ENCODE peak calls at places on chromosomes 6 and 20, in five cellular contexts. O is left ventricle myocardium inferior; G is IMR-90; I is OCI-LY7; M is CD8-positive, alpha-beta T cell. R is an unnamed sample. For H3K9me3, the result is how much of the 10 kb centered on the place peaks cover.

GRCh38 chr6:53331678-53332077 is 17.1 kb downstream of the ELOVL5 start:
- DNase-seq in M (no peak), I (no peak), O (no peak), G (no peak), R (no peak)

GRCh38 chr6:34358389-34358906 is 34.0 kb downstream of the NUDT3 start:
- DNase-seq in G (peak), M (no peak), O (peak), I (no peak), R (no peak)

GRCh38 chr6:82612475-82612874 is 248.9 kb downstream of the TPBG start:
- DNase-seq in I (no peak), O (no peak), M (no peak), G (no peak), R (no peak)

GRCh38 chr6:124885171-124885570 is 77.1 kb upstream of the RNF217 start:
- DNase-seq in G (peak), M (no peak), I (no peak), O (no peak), R (no peak)

GRCh38 chr6:52304917-52305316 is 20.4 kb upstream of the MCM3 start:
- DNase-seq in G (peak), I (peak), O (no peak), M (no peak), R (no peak)

GRCh38 chr6:50922579-50923525 is 104.2 kb downstream of the TFAP2B start:
- DNase-seq in M (no peak), O (no peak), G (no peak), I (no peak), R (no peak)

GRCh38 chr6:29759457-29759856 is 36.2 kb downstream of the HLA-F start:
- DNase-seq in O (no peak), G (no peak), I (peak), M (no peak), R (no peak)

GRCh38 chr20:15241696-15242095 is 904.3 kb upstream of the FLRT3 start:
- DNase-seq in I (no peak), O (no peak), M (no peak), G (no peak), R (no peak)

GRCh38 chr20:58629213-58629575 is 21.9 kb upstream of the STX16 start:
- DNase-seq in G (no peak), O (no peak), M (no peak), I (no peak), R (no peak)

GRCh38 chr6:72702421-72702820 is 80.6 kb downstream of the KCNQ5 start:
- DNase-seq in G (no peak), I (no peak), O (no peak), M (no peak), R (no peak)

GRCh38 chr20:23655551-23656211 is 17.9 kb upstream of the CST3 start:
- DNase-seq in M (no peak), I (no peak), G (no peak), O (peak), R (no peak)

GRCh38 chr6:156991971-156992370 is 214.8 kb downstream of the ARID1B start:
- DNase-seq in M (no peak), O (no peak), I (no peak), G (peak), R (no peak)

GRCh38 chr6:4717856-4718255 is 58.3 kb upstream of the CDYL start:
- DNase-seq in G (no peak), O (no peak), M (no peak), I (no peak), R (no peak)

GRCh38 chr6:157760589-157761330 is 62.3 kb upstream of the SNX9 start:
- DNase-seq in O (no peak), I (no peak), M (no peak), G (peak), R (no peak)

GRCh38 chr6:133241088-133241900 is at the start of gene EYA4:
- DNase-seq in M (no peak), O (peak), I (no peak), G (peak), R (no peak)

GRCh38 chr6:109360791-109361190 is 21.5 kb downstream of the CD164 start:
- DNase-seq in O (no peak), I (no peak), M (no peak), G (no peak), R (no peak)
- H3K9me3 ChIP-seq in O (under half), I (under half), M (under half), G (under half), R (under half)

GRCh38 chr6:134873500-134874388 is 76.2 kb downstream of the ALDH8A1 start:
- DNase-seq in O (no peak), G (no peak), M (peak), I (peak), R (no peak)

GRCh38 chr6:134880487-134881190 is 69.3 kb downstream of the ALDH8A1 start:
- DNase-seq in O (no peak), G (no peak), M (no peak), I (no peak), R (no peak)

GRCh38 chr6:134870677-134871498 is 79.0 kb downstream of the ALDH8A1 start:
- DNase-seq in I (peak), O (no peak), M (no peak), G (peak), R (no peak)

GRCh38 chr6:134878136-134878535 is 71.8 kb downstream of the ALDH8A1 start:
- DNase-seq in M (no peak), G (no peak), I (no peak), O (no peak), R (no peak)

GRCh38 chr6:134875367-134875766 is 74.5 kb downstream of the ALDH8A1 start:
- DNase-seq in I (peak), M (no peak), O (no peak), G (peak), R (no peak)
- H3K9me3 ChIP-seq in I (under half), M (under half), O (under half), G (under half), R (under half)

GRCh38 chr6:19157496-19157895 is 679.7 kb upstream of the ID4 start:
- DNase-seq in I (no peak), G (no peak), M (no peak), O (no peak), R (no peak)
- H3K9me3 ChIP-seq in I (under half), G (under half), M (under half), O (under half), R (under half)

GRCh38 chr6:118945217-118945616 is 10.3 kb upstream of the MCM9 start:
- DNase-seq in G (no peak), I (no peak), O (no peak), M (no peak), R (no peak)
- H3K9me3 ChIP-seq in G (under half), I (under half), O (half or more), M (under half), R (under half)

GRCh38 chr20:29298759-29299613 is 1958.5 kb upstream of the DEFB115 start:
- DNase-seq in I (no peak), M (no peak), O (no peak), G (no peak), R (no peak)
- H3K9me3 ChIP-seq in I (under half), M (under half), O (half or more), G (under half), R (under half)

GRCh38 chr20:24859539-24859938 is 89.5 kb upstream of the CST7 start:
- DNase-seq in I (no peak), M (no peak), O (no peak), G (no peak), R (no peak)

GRCh38 chr20:24866008-24866407 is 83.1 kb upstream of the CST7 start:
- DNase-seq in M (no peak), G (no peak), I (no peak), O (no peak), R (no peak)

GRCh38 chr20:24862186-24862585 is 86.9 kb upstream of the CST7 start:
- DNase-seq in O (no peak), I (no peak), M (no peak), G (no peak), R (no peak)

GRCh38 chr20:24863356-24863755 is 85.7 kb upstream of the CST7 start:
- DNase-seq in G (peak), I (no peak), M (no peak), O (no peak), R (no peak)

DNA sequence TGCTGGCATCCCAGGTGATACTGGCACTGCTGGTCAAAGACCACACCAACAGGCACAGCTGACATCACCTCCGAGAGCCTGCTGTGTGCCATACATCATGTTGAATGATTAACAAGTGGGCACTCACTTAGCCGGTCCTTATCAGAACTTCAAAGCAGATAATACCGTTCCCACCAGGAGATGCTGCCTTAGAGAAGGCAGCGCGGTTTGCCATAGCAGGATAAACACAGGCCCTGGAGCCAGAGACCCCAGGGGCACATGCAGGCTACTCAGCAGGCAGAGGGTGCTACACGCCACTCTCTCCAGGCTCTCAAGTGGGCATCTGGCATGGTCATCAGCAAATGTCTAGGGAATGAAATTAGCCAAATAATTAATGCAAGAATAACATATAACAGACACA is 86.5 kb upstream of the CST7 start:
- DNase-seq in M (no peak), G (no peak), I (no peak), O (no peak), R (no peak)
- H3K9me3 ChIP-seq in M (under half), G (under half), I (under half), O (under half), R (under half)

GRCh38 chr20:19025430-19026120 is 186.9 kb upstream of the SLC24A3 start:
- DNase-seq in I (no peak), O (no peak), M (no peak), G (no peak), R (no peak)

GRCh38 chr20:19024296-19025035 is 188.0 kb upstream of the SLC24A3 start:
- DNase-seq in O (no peak), G (no peak), I (no peak), M (no peak), R (no peak)

GRCh38 chr20:19026121-19026878 is 186.1 kb upstream of the SLC24A3 start:
- DNase-seq in I (no peak), G (no peak), M (no peak), O (peak), R (no peak)

GRCh38 chr20:19026901-19027644 is 185.4 kb upstream of the SLC24A3 start:
- DNase-seq in O (no peak), M (no peak), I (no peak), G (no peak), R (no peak)

GRCh38 chr20:19027971-19028370 is 184.5 kb upstream of the SLC24A3 start:
- DNase-seq in I (no peak), O (no peak), G (no peak), M (no peak), R (no peak)
- H3K9me3 ChIP-seq in I (under half), O (under half), G (under half), M (under half), R (under half)